ENCODE peak calls at places on chromosomes 7 and 10, in eight cellular contexts. A is activated CD4-positive, CD25-positive, alpha-beta regulatory T cell treated with anti-CD3 and anti-CD28 coated beads, Interleukin-2, amount 50 U/mL, for 72 hours; L is caudate nucleus; D is MV-4-11; R is substantia nigra; Y is NCI-H226; S is ovary; J is fibroblast of villous mesenchyme. U is an unnamed sample.

GRCh38 chr7:141701489-141702046 is 398 bp downstream of the DENND11 start:
- DNase-seq in S (peak), D (no peak), Y (no peak), A (peak), R (no peak), L (peak), J (peak), U (peak)

GRCh38 chr10:128361487-128361886 is 235.3 kb upstream of the MKI67 start:
- DNase-seq in J (no peak), S (no peak), R (no peak), D (no peak), Y (no peak), L (no peak), A (no peak), U (no peak)

GRCh38 chr10:44935961-44936285 is 23.7 kb upstream of the RASSF4 start:
- DNase-seq in S (no peak), Y (no peak), D (peak), J (no peak), R (no peak), A (no peak), L (no peak), U (no peak)

GRCh38 chr7:21941570-21942224 is 4.0 kb downstream of the CDCA7L start:
- DNase-seq in S (no peak), J (peak), A (no peak), Y (peak), L (no peak), D (peak), R (no peak), U (peak)

GRCh38 chr7:96320437-96320836 is 1.5 kb downstream of the SLC25A13 start:
- DNase-seq in L (no peak), R (no peak), D (peak), S (no peak), A (no peak), Y (no peak), J (no peak), U (no peak)

GRCh38 chr10:8048281-8049008 is 6.0 kb upstream of the GATA3 start:
- DNase-seq in Y (no peak), A (no peak), L (no peak), S (no peak), D (no peak), R (no peak), J (no peak), U (no peak)

GRCh38 chr10:5545426-5545777 is 20.6 kb downstream of the CALML3 start:
- DNase-seq in D (no peak), R (no peak), S (no peak), J (no peak), A (no peak), Y (no peak), L (no peak), U (no peak)

GRCh38 chr10:60778214-60778977 is at the start of gene CDK1:
- DNase-seq in D (peak), J (peak), R (peak), A (peak), S (peak), L (peak), Y (peak), U (peak)

GRCh38 chr7:125780153-125780552 is 850.5 kb upstream of the POT1 start:
- DNase-seq in A (no peak), Y (no peak), J (no peak), L (no peak), D (no peak), S (no peak), R (no peak), U (no peak)

GRCh38 chr10:67834375-67834774 is 3.6 kb downstream of the DNAJC12 start:
- DNase-seq in D (no peak), J (no peak), A (no peak), Y (no peak), L (no peak), R (no peak), S (no peak), U (no peak)

GRCh38 chr10:570631-571565 is 118.6 kb downstream of the DIP2C start:
- DNase-seq in D (no peak), S (no peak), L (no peak), A (peak), R (no peak), J (no peak), Y (no peak), U (no peak)

GRCh38 chr7:73870041-73870492 is 9.1 kb downstream of the TMEM270 start:
- DNase-seq in R (no peak), D (no peak), Y (no peak), J (no peak), L (no peak), A (no peak), S (no peak), U (no peak)

GRCh38 chr10:88243847-88244730 is 339.0 kb downstream of the RNLS start:
- DNase-seq in S (peak), D (no peak), A (no peak), J (peak), Y (peak), R (no peak), L (no peak), U (peak)

GRCh38 chr7:83001362-83002040 is 161.2 kb downstream of the PCLO start:
- DNase-seq in L (no peak), A (no peak), R (no peak), S (no peak), Y (peak), D (no peak), J (no peak), U (peak)

GRCh38 chr7:96016735-96017134 is 244.4 kb downstream of the DYNC1I1 start:
- DNase-seq in Y (no peak), D (peak), S (no peak), A (no peak), L (no peak), R (no peak), J (no peak), U (no peak)

GRCh38 chr7:69619619-69620018 is 21.3 kb downstream of the AUTS2 start:
- DNase-seq in Y (no peak), J (no peak), D (no peak), A (no peak), R (no peak), S (no peak), L (no peak), U (no peak)

GRCh38 chr10:16297069-16297468 is 139.7 kb upstream of the PTER start:
- DNase-seq in S (no peak), J (no peak), Y (no peak), D (no peak), L (no peak), R (no peak), A (no peak), U (no peak)

GRCh38 chr7:45660201-45660900 is 86.2 kb downstream of the ADCY1 start:
- DNase-seq in S (no peak), D (no peak), L (no peak), A (no peak), J (no peak), Y (no peak), R (no peak), U (no peak)

GRCh38 chr7:116585392-116585791 is 60.6 kb downstream of the CAV1 start:
- DNase-seq in J (no peak), D (no peak), L (no peak), R (no peak), Y (no peak), S (no peak), A (no peak), U (no peak)

GRCh38 chr10:27247037-27247436 is 6.4 kb upstream of the ACBD5 start:
- DNase-seq in D (no peak), L (no peak), R (no peak), A (no peak), Y (no peak), S (no peak), J (no peak), U (no peak)

GRCh38 chr10:101225846-101226361 is 3.4 kb downstream of the LBX1 start:
- DNase-seq in L (no peak), A (no peak), D (no peak), R (no peak), J (no peak), Y (no peak), S (no peak), U (no peak)

GRCh38 chr10:613217-613616 is 76.3 kb downstream of the DIP2C start:
- DNase-seq in J (no peak), Y (no peak), A (no peak), S (no peak), L (no peak), D (no peak), R (no peak), U (no peak)

GRCh38 chr10:132333386-132333785 is 1.4 kb downstream of the LRRC27 start:
- DNase-seq in R (no peak), L (no peak), D (no peak), S (no peak), J (no peak), Y (no peak), A (no peak), U (no peak)

GRCh38 chr10:28530751-28531150 is 2.2 kb upstream of the WAC start:
- DNase-seq in R (no peak), L (no peak), Y (no peak), S (no peak), J (no peak), D (no peak), A (no peak), U (no peak)

GRCh38 chr7:37371755-37372154 is 76.9 kb downstream of the ELMO1 start:
- DNase-seq in D (no peak), R (no peak), A (no peak), L (no peak), J (no peak), S (no peak), Y (no peak), U (no peak)

GRCh38 chr7:95646350-95646749 is 50.0 kb upstream of the PDK4 start:
- DNase-seq in L (no peak), R (no peak), A (no peak), S (no peak), J (no peak), D (no peak), Y (no peak), U (no peak)

GRCh38 chr10:70137927-70138883 is 5.6 kb upstream of the AIFM2 start:
- DNase-seq in A (no peak), L (no peak), J (no peak), R (no peak), S (no peak), Y (no peak), D (no peak), U (no peak)

GRCh38 chr10:12921163-12921562 is 80.3 kb downstream of the CCDC3 start:
- DNase-seq in D (no peak), R (no peak), A (no peak), L (no peak), S (no peak), Y (no peak), J (no peak), U (peak)

GRCh38 chr10:87619705-87620104 is 40.0 kb upstream of the PAPSS2 start:
- DNase-seq in Y (no peak), S (no peak), R (no peak), J (peak), D (no peak), A (no peak), L (no peak), U (peak)

GRCh38 chr10:77251297-77252013 is 386.2 kb downstream of the KCNMA1 start:
- DNase-seq in A (no peak), R (no peak), L (no peak), S (no peak), Y (peak), J (peak), D (peak), U (peak)

GRCh38 chr7:35581564-35581963 is 113.4 kb downstream of the HERPUD2 start:
- DNase-seq in D (no peak), L (no peak), J (no peak), S (no peak), R (no peak), Y (no peak), A (no peak), U (no peak)

GRCh38 chr10:3259499-3259898 is 86.9 kb upstream of the PITRM1 start:
- DNase-seq in Y (no peak), A (no peak), S (no peak), R (no peak), J (no peak), D (no peak), L (no peak), U (no peak)

GRCh38 chr7:139523199-139523941 is at the start of gene CLEC2L:
- DNase-seq in J (no peak), A (no peak), R (no peak), Y (no peak), S (no peak), D (no peak), L (peak), U (peak)

GRCh38 chr10:97025613-97026242 is 160.0 kb downstream of the SLIT1 start:
- DNase-seq in D (peak), S (no peak), L (peak), J (peak), Y (peak), R (peak), A (peak), U (peak)

GRCh38 chr10:88152720-88153119 is 289.3 kb downstream of the PTEN start:
- DNase-seq in S (no peak), R (no peak), J (peak), Y (peak), L (no peak), D (peak), A (peak), U (peak)

GRCh38 chr10:66752714-66753113 is 173.1 kb upstream of the LRRTM3 start:
- DNase-seq in R (no peak), D (no peak), S (no peak), L (no peak), A (no peak), J (no peak), Y (peak), U (no peak)

GRCh38 chr10:124077216-124077615 is 16.2 kb downstream of the CHST15 start:
- DNase-seq in A (no peak), D (no peak), R (no peak), Y (no peak), L (no peak), J (peak), S (no peak), U (no peak)

GRCh38 chr7:37208528-37208927 is 240.1 kb downstream of the ELMO1 start:
- DNase-seq in L (peak), R (peak), A (no peak), D (peak), J (peak), S (peak), Y (peak), U (peak)